ENCODE peak calls at places on chromosomes 3 and 15, in eight cellular contexts. A, Z, J, L, Q, E, F and R are unnamed samples. For H3K27me3, the result is how much of the 10 kb centered on the place peaks cover.

GRCh38 chr3:64763980-64764379 is 76.2 kb upstream of the ADAMTS9 start:
- DNase-seq in F (no peak), L (no peak), E (no peak), Z (no peak), J (no peak), Q (no peak), A (no peak), R (no peak)

GRCh38 chr15:84840255-84840654 is 23.1 kb downstream of the ALPK3 start:
- DNase-seq in J (peak), L (no peak), Z (peak), A (no peak), E (no peak), Q (no peak), F (no peak), R (no peak)

GRCh38 chr3:61269460-61269859 is 18.2 kb upstream of the FHIT start:
- DNase-seq in A (no peak), L (no peak), E (no peak), F (no peak), Q (no peak), J (no peak), Z (no peak), R (no peak)

GRCh38 chr15:70870066-70870465 is 16.1 kb upstream of the LARP6 start:
- DNase-seq in J (no peak), F (no peak), A (no peak), Z (no peak), E (no peak), Q (no peak), L (no peak), R (no peak)

GRCh38 chr3:14452676-14453367 is 50.4 kb downstream of the SLC6A6 start:
- DNase-seq in A (no peak), Z (peak), E (no peak), F (peak), L (peak), J (peak), Q (peak), R (no peak)

GRCh38 chr3:82067420-82067819 is 306.0 kb upstream of the GBE1 start:
- DNase-seq in E (no peak), J (no peak), Z (no peak), L (no peak), F (no peak), Q (no peak), A (no peak), R (no peak)

GRCh38 chr3:61869378-61869777 is 308.0 kb downstream of the PTPRG start:
- DNase-seq in Q (no peak), L (no peak), J (no peak), E (no peak), F (no peak), A (peak), Z (no peak), R (no peak)

GRCh38 chr3:141979050-141979671 is 102.7 kb downstream of the ATP1B3 start:
- DNase-seq in L (no peak), E (no peak), J (no peak), Q (no peak), F (no peak), Z (no peak), A (no peak), R (no peak)

GRCh38 chr15:59594493-59594942 is 17.1 kb upstream of the GCNT3 start:
- DNase-seq in E (no peak), A (no peak), J (no peak), Z (no peak), Q (no peak), L (no peak), F (no peak), R (no peak)

GRCh38 chr3:17179381-17180205 is 294.8 kb downstream of the PLCL2 start:
- DNase-seq in Q (no peak), F (no peak), Z (no peak), J (no peak), E (peak), L (no peak), A (no peak), R (no peak)

GRCh38 chr15:73799466-73799865 is 46.3 kb upstream of the INSYN1 start:
- DNase-seq in F (no peak), L (no peak), Z (no peak), E (no peak), A (no peak), J (no peak), Q (no peak), R (no peak)

GRCh38 chr3:162138509-162138908 is 641.9 kb downstream of the OTOL1 start:
- DNase-seq in L (no peak), F (no peak), Z (no peak), Q (no peak), A (no peak), E (no peak), J (no peak), R (no peak)

GRCh38 chr3:130636480-130637234 is 110.0 kb downstream of the PIK3R4 start:
- DNase-seq in E (no peak), J (no peak), F (no peak), A (no peak), Q (no peak), Z (no peak), L (no peak), R (no peak)

GRCh38 chr3:60076307-60076706 is 1026.5 kb upstream of the CFAP20DC start:
- DNase-seq in L (no peak), J (no peak), A (no peak), F (no peak), E (no peak), Q (no peak), Z (no peak), R (no peak)

GRCh38 chr15:84982301-84982920 is 755 bp downstream of the PDE8A start:
- DNase-seq in F (peak), Z (peak), Q (no peak), E (no peak), A (no peak), J (peak), L (no peak), R (peak)

GRCh38 chr15:41932101-41932500 is 38.2 kb upstream of the SPTBN5 start:
- DNase-seq in L (no peak), A (no peak), E (no peak), F (peak), Q (no peak), J (no peak), Z (no peak), R (no peak)

GRCh38 chr3:176939022-176939817 is 258.1 kb downstream of the TBL1XR1 start:
- DNase-seq in J (no peak), L (no peak), Q (peak), A (peak), Z (no peak), F (no peak), E (peak), R (peak)

GRCh38 chr3:126194713-126195305 is 14.4 kb upstream of the ALDH1L1 start:
- DNase-seq in Q (no peak), A (peak), F (no peak), E (no peak), J (no peak), L (no peak), Z (no peak), R (no peak)

GRCh38 chr15:51758645-51759044 is 7.2 kb downstream of the TMOD2 start:
- DNase-seq in L (peak), Q (no peak), Z (no peak), F (no peak), J (peak), A (no peak), E (no peak), R (no peak)

GRCh38 chr15:45529613-45530012 is 7.1 kb upstream of the SLC30A4 start:
- DNase-seq in L (no peak), F (no peak), Q (no peak), E (no peak), A (no peak), J (no peak), Z (no peak), R (no peak)

GRCh38 chr3:122233109-122233952 is 49.9 kb downstream of the CASR start:
- DNase-seq in L (no peak), Q (no peak), J (no peak), E (peak), F (no peak), Z (peak), A (no peak), R (no peak)

GRCh38 chr3:125683067-125683844 is 88.0 kb upstream of the OSBPL11 start:
- DNase-seq in A (no peak), L (no peak), F (peak), E (no peak), J (no peak), Z (no peak), Q (peak), R (no peak)

GRCh38 chr3:102979202-102979601 is 544.4 kb downstream of the ZPLD1 start:
- DNase-seq in E (no peak), L (no peak), F (no peak), J (no peak), A (no peak), Q (no peak), Z (no peak), R (no peak)

GRCh38 chr15:92438471-92438870 is 44.8 kb downstream of the ST8SIA2 start:
- DNase-seq in A (no peak), J (no peak), L (no peak), F (no peak), Q (no peak), Z (no peak), E (no peak), R (no peak)

GRCh38 chr15:66459818-66460615 is 37.5 kb downstream of the SNAPC5 start:
- DNase-seq in E (no peak), F (no peak), Q (no peak), Z (no peak), J (no peak), A (no peak), L (no peak), R (no peak)

GRCh38 chr3:13134879-13135206 is 61.6 kb upstream of the IQSEC1 start:
- DNase-seq in Z (no peak), J (no peak), A (no peak), E (no peak), L (no peak), F (peak), Q (no peak), R (no peak)

GRCh38 chr15:35243758-35244157 is 158.7 kb upstream of the NANOGP8 start:
- DNase-seq in A (no peak), E (no peak), Z (no peak), Q (no peak), L (no peak), J (no peak), F (no peak), R (no peak)

GRCh38 chr3:115487972-115488371 is 135.3 kb upstream of the GAP43 start:
- DNase-seq in E (no peak), F (no peak), Q (no peak), A (no peak), J (no peak), L (no peak), Z (no peak), R (no peak)

GRCh38 chr3:126924458-126924857 is 58.5 kb upstream of the PLXNA1 start:
- DNase-seq in E (no peak), Q (no peak), F (no peak), Z (no peak), A (no peak), J (no peak), L (no peak), R (no peak)

GRCh38 chr15:65993226-65993625 is 123.9 kb downstream of the RAB11A start:
- DNase-seq in Z (no peak), Q (no peak), L (no peak), J (no peak), E (no peak), A (no peak), F (no peak), R (no peak)

GRCh38 chr15:77732514-77733335 is 100.0 kb upstream of the LINGO1 start:
- DNase-seq in F (no peak), A (no peak), E (no peak), Q (no peak), L (no peak), J (no peak), Z (no peak), R (no peak)

GRCh38 chr3:117842086-117842485 is 1132.5 kb downstream of the TUSC7 start:
- DNase-seq in E (no peak), J (no peak), Z (no peak), Q (no peak), L (no peak), F (no peak), A (no peak), R (no peak)

GRCh38 chr3:174495928-174496327 is 363.2 kb upstream of the NAALADL2 start:
- DNase-seq in Z (no peak), J (no peak), F (no peak), E (no peak), Q (no peak), A (no peak), L (no peak), R (no peak)

GRCh38 chr15:74327756-74328155 is 39.7 kb downstream of the CYP11A1 start:
- DNase-seq in Q (no peak), E (no peak), F (no peak), Z (no peak), A (no peak), L (no peak), J (no peak), R (no peak)

GRCh38 chr3:159786489-159787181 is 202.0 kb upstream of the IL12A start:
- DNase-seq in Z (no peak), J (no peak), L (no peak), F (no peak), Q (no peak), A (no peak), E (no peak), R (no peak)

GRCh38 chr15:74390552-74391288 is 23.3 kb upstream of the CYP11A1 start:
- DNase-seq in J (no peak), Q (no peak), A (no peak), L (no peak), F (no peak), Z (no peak), E (no peak), R (no peak)

GRCh38 chr15:40108061-40108854 is 421 bp downstream of the BMF start:
- DNase-seq in A (no peak), F (peak), J (peak), E (no peak), Z (peak), Q (no peak), L (no peak), R (no peak)

DNA sequence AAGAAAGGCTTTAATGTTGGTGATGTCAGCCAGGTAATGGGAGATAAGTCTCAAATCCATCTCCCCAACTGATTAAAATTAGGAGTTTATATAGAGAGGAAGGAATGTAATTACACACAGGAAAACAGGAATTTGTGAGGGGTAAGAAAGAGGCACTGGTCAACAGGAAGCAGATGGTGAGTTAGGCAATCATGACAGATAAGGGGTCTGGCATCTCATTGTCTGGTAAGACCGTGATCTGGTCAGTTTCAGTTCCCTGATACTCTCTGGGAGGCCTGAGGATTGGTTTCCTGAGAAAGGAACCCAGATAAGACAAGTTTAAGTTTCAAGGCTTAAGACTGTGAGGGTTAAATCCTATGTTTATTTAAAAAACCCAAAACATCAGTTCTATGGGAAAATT is 414.7 kb upstream of the ARRDC4 start:
- DNase-seq in Z (no peak), J (no peak), F (no peak), L (no peak), E (no peak), Q (no peak), A (no peak), R (no peak)
- H3K27ac ChIP-seq in Z (no peak), J (no peak), F (no peak), L (no peak), E (no peak), Q (no peak), A (no peak), R (no peak)

GRCh38 chr15:89413877-89414276 is 79.3 kb upstream of the POLG start:
- DNase-seq in J (no peak), Q (no peak), A (no peak), E (no peak), L (no peak), F (no peak), Z (no peak), R (no peak)
- H3K27me3 ChIP-seq in J (under half), Q (half or more), A (half or more), E (under half), L (under half), F (half or more), Z (half or more), R (half or more)

GRCh38 chr15:80677041-80677440 is 18.1 kb upstream of the ABHD17C start:
- DNase-seq in J (no peak), F (no peak), L (no peak), A (no peak), Z (no peak), Q (no peak), E (no peak), R (no peak)

GRCh38 chr15:80673561-80674244 is 21.4 kb upstream of the ABHD17C start:
- DNase-seq in F (no peak), L (no peak), A (no peak), E (no peak), Z (no peak), Q (no peak), J (no peak), R (no peak)

GRCh38 chr15:80679167-80679804 is 15.8 kb upstream of the ABHD17C start:
- DNase-seq in Q (peak), F (no peak), A (no peak), L (no peak), E (no peak), J (no peak), Z (no peak), R (no peak)

GRCh38 chr15:80669599-80670273 is 25.4 kb upstream of the ABHD17C start:
- DNase-seq in F (no peak), E (no peak), A (no peak), Z (no peak), J (no peak), L (no peak), Q (no peak), R (no peak)

DNA sequence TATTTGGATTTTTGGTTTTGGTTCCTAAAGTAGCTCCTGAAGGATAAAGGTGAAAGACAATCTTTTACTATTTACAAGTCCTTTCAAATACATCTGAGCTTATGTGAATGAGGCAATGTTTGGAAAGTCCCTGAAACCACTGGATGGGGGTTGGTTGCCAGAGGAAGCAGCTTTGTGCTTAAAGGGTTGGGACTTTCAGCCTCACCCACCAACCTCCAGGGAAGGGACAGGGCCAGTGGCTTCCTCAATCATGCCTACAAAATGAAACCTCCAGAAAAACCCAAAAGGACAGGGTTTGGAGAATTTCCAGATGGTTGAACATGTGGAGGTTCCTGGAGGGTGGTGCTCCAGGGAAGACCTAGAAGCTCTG is 20.9 kb upstream of the ABHD17C start:
- DNase-seq in L (no peak), Q (no peak), J (no peak), A (no peak), E (peak), F (no peak), Z (no peak), R (no peak)
- H3K27ac ChIP-seq in L (no peak), Q (no peak), J (no peak), A (no peak), E (peak), F (no peak), Z (no peak), R (no peak)

GRCh38 chr3:38653685-38654537 is 4.4 kb upstream of the SCN5A start:
- DNase-seq in F (peak), A (no peak), Z (no peak), L (peak), Q (no peak), E (no peak), J (no peak), R (no peak)
- H3K27me3 ChIP-seq in F (under half), A (under half), Z (half or more), L (under half), Q (under half), E (under half), J (under half), R (under half)

DNA sequence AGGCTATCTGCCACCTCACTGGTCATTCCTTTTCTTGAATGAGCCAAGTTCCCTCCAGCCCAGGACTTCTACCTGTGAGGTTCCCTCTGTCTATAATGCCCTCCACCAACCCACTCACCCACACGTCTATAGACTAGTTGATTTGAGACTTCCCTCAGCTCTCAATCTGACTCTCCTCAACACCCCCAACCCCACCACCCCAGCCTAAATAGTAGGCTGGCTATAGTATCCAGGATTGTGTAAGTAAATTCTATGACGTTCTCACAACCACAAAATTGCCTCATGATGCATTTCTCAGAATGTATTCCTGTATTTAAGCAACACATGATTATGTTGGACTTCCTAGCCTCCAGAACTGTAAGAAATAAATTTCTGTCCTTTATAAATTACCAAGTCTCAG is 2.2 kb downstream of the PLSCR1 start:
- DNase-seq in Z (no peak), Q (no peak), L (no peak), F (no peak), J (no peak), A (no peak), E (no peak), R (no peak)
- H3K27ac ChIP-seq in Z (peak), Q (peak), L (peak), F (no peak), J (no peak), A (no peak), E (peak), R (no peak)

DNA sequence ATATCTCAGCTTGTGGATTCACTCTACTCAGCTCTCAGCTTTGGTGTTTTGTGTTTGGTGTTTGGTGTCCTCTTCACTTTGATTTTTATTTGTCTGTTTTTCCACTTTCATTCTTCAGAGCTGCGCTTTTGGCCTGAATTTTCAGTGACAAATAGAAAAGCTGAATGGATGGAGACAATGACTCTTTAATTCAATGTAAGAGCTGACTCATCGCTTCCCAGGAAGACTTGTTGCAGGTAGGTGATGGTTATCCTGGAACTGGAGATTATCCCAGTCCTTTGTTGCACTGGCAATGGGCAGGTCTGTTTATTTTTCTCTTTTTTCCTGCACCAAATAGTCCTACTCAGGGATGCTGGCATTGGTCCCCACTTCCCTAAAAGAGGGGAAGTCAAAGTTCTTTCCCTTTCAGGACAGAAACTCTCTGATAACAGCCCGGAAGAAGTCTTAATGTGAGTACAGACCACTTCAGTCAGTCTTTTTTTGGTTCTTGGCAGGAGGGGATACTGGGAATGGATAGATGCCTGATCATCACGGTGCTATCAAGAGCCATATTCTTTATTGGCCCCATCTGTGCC is 12.4 kb upstream of the AEN start:
- DNase-seq in J (no peak), F (no peak), L (no peak), E (no peak), Q (no peak), A (no peak), Z (no peak), R (no peak)
- H3K27me3 ChIP-seq in J (under half), F (under half), L (under half), E (under half), Q (under half), A (under half), Z (under half), R (half or more)

GRCh38 chr3:146133436-146133835 is 27.5 kb downstream of the PLOD2 start:
- DNase-seq in Z (no peak), Q (no peak), E (no peak), F (no peak), L (no peak), A (no peak), J (no peak), R (no peak)

GRCh38 chr3:146128939-146129338 is 32.0 kb downstream of the PLOD2 start:
- DNase-seq in L (no peak), J (no peak), A (no peak), F (no peak), E (no peak), Q (no peak), Z (no peak), R (no peak)

GRCh38 chr3:146129750-146130149 is 31.2 kb downstream of the PLOD2 start:
- DNase-seq in Z (no peak), A (no peak), J (no peak), E (no peak), L (no peak), F (no peak), Q (no peak), R (no peak)

GRCh38 chr3:146131616-146132410 is 29.2 kb downstream of the PLOD2 start:
- DNase-seq in A (no peak), F (no peak), L (no peak), Q (no peak), Z (no peak), E (no peak), J (no peak), R (no peak)

GRCh38 chr3:146130881-146131371 is 30.1 kb downstream of the PLOD2 start:
- DNase-seq in E (no peak), A (no peak), F (no peak), J (no peak), Q (no peak), Z (no peak), L (no peak), R (no peak)
- H3K27ac ChIP-seq in E (no peak), A (no peak), F (peak), J (no peak), Q (no peak), Z (no peak), L (peak), R (no peak)